ENCODE peak calls at places on chromosome 16, in four cellular contexts. U, A, N and J are unnamed samples.

GRCh38 chr16:58329147-58329546 is 34.3 kb upstream of the PRSS54 start:
- DNase-seq in U (no peak), A (no peak), N (no peak), J (no peak)

GRCh38 chr16:68445458-68445857 is 2.9 kb downstream of the SMPD3 start:
- DNase-seq in A (peak; percentile 82), U (peak; percentile 67), N (peak; percentile 28), J (peak; percentile 50)

GRCh38 chr16:305916-306315 is 23.0 kb downstream of the PDIA2 start:
- DNase-seq in U (no peak), A (no peak), N (no peak), J (no peak)

GRCh38 chr16:27721548-27722265 is 171.8 kb downstream of the KATNIP start:
- DNase-seq in A (no peak), U (peak; percentile 33), N (no peak), J (no peak)

GRCh38 chr16:88650749-88651275 is at the start of gene CYBA:
- DNase-seq in N (peak; percentile 49), U (peak; percentile 83), A (peak; percentile 79), J (peak; percentile 97)

GRCh38 chr16:27706803-27707685 is 157.1 kb downstream of the KATNIP start:
- DNase-seq in A (no peak), U (no peak), N (no peak), J (no peak)

GRCh38 chr16:30659507-30660423 is 1.5 kb downstream of the FBRS start:
- DNase-seq in A (no peak), U (no peak), N (no peak), J (peak; percentile 66)

GRCh38 chr16:72645526-72645925 is 402.4 kb downstream of the ZFHX3 start:
- DNase-seq in N (no peak), A (no peak), U (no peak), J (no peak)

GRCh38 chr16:84508502-84508901 is 4.0 kb upstream of the MEAK7 start:
- DNase-seq in A (no peak), N (no peak), U (no peak), J (no peak)

GRCh38 chr16:18999045-18999393 is 15.3 kb downstream of the TMC7 start:
- DNase-seq in U (no peak), N (no peak), A (no peak), J (no peak)

GRCh38 chr16:66677179-66677578 is 19.4 kb downstream of the CMTM4 start:
- DNase-seq in A (no peak), N (no peak), U (no peak), J (no peak)

GRCh38 chr16:67173808-67174705 is 3.7 kb downstream of the NOL3 start:
- DNase-seq in A (peak; percentile 76), U (peak; percentile 82), N (no peak), J (no peak)

GRCh38 chr16:89067677-89068076 is 26.0 kb upstream of the ACSF3 start:
- DNase-seq in U (no peak), N (no peak), A (no peak), J (no peak)

GRCh38 chr16:62392698-62393097 is 356.5 kb upstream of the CDH8 start:
- DNase-seq in U (no peak), A (peak; percentile 11), N (no peak), J (no peak)

GRCh38 chr16:56600398-56600999 is 7.9 kb upstream of the MT2A start:
- DNase-seq in U (peak; percentile 59), N (no peak), A (peak; percentile 31), J (peak; percentile 55)

GRCh38 chr16:89982318-89982717 is 33.8 kb downstream of the DEF8 start:
- DNase-seq in A (no peak), U (no peak), N (no peak), J (no peak)

GRCh38 chr16:4330277-4330882 is 14.5 kb downstream of the GLIS2 start:
- DNase-seq in A (peak; percentile 86), N (no peak), U (peak; percentile 51), J (peak; percentile 87)

GRCh38 chr16:82917886-82918595 is 291.3 kb downstream of the CDH13 start:
- DNase-seq in U (no peak), A (no peak), N (no peak), J (no peak)

GRCh38 chr16:31344712-31345111 is 10.3 kb upstream of the ITGAX start:
- DNase-seq in A (no peak), N (peak; percentile 62), U (peak; percentile 8), J (no peak)

GRCh38 chr16:9225527-9226316 is 134.3 kb downstream of the HAPSTR1 start:
- DNase-seq in N (no peak), U (peak; percentile 59), A (peak; percentile 48), J (peak; percentile 21)

GRCh38 chr16:12902511-12903324 is 1.3 kb downstream of the SHISA9 start:
- DNase-seq in N (no peak), A (peak; percentile 63), U (no peak), J (no peak)

GRCh38 chr16:72844225-72844920 is 203.6 kb downstream of the ZFHX3 start:
- DNase-seq in N (peak; percentile 11), A (no peak), U (no peak), J (no peak)

GRCh38 chr16:275041-275621 is 613 bp downstream of the RGS11 start:
- DNase-seq in A (peak; percentile 54), U (no peak), N (no peak), J (no peak)

GRCh38 chr16:9077001-9077809 is 14.2 kb upstream of the HAPSTR1 start:
- DNase-seq in N (no peak), A (no peak), U (peak; percentile 31), J (no peak)

GRCh38 chr16:23293016-23293415 is 9.1 kb upstream of the SCNN1B start:
- DNase-seq in N (peak; percentile 79), A (no peak), U (no peak), J (no peak)

GRCh38 chr16:23290189-23291062 is 11.7 kb upstream of the SCNN1B start:
- DNase-seq in N (no peak), A (no peak), U (no peak), J (no peak)

GRCh38 chr16:23288209-23288608 is 13.9 kb upstream of the SCNN1B start:
- DNase-seq in N (no peak), A (no peak), U (no peak), J (no peak)

GRCh38 chr16:23286131-23286532 is 16.0 kb upstream of the SCNN1B start:
- DNase-seq in A (no peak), N (no peak), U (no peak), J (no peak)

GRCh38 chr16:23288726-23289512 is 13.2 kb upstream of the SCNN1B start:
- DNase-seq in U (no peak), N (no peak), A (no peak), J (no peak)
- TF ChIP-seq ETV6 in U (no peak), N (no peak), A (no peak), J (no peak)

GRCh38 chr16:70661918-70662641 is 15.7 kb downstream of the IL34 start:
- DNase-seq in U (no peak), N (no peak), A (no peak), J (no peak)
- TF ChIP-seq ETV6 in U (no peak), N (no peak), A (no peak), J (no peak)

DNA sequence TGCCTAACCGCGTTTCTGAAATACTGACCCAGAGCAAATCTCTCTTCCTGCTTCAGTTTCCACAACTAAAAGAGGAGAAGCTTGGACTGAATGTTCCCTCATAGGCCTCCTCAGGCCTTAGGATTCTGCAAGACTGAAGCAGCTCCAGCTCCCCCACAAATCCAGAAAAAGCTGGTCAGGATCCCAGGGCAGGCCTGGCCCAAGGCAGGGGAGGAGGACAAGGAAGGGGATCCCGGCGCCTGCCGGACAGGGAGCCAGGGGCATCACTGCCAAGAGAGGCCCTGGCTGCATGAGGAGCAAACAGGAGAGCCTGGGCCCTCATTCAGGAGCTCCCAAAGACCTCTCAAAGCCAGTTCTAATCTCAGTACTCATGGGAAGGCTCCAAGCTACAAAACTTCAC is 67.4 kb downstream of the ZNF423 start:
- DNase-seq in A (no peak), N (no peak), U (no peak), J (no peak)
- TF ChIP-seq ETV6 in A (no peak), N (no peak), U (no peak), J (no peak)

GRCh38 chr16:65576631-65577030 is 454.8 kb upstream of the CDH11 start:
- DNase-seq in A (peak; percentile 77), U (no peak), N (no peak), J (peak; percentile 29)
- TF ChIP-seq ETV6 in A (no peak), U (no peak), N (no peak), J (no peak)

GRCh38 chr16:3149630-3150345 is 15.0 kb downstream of the ZNF213 start:
- DNase-seq in N (no peak), A (peak; percentile 84), U (no peak), J (peak; percentile 83)
- TF ChIP-seq ETV6 in N (no peak), A (no peak), U (peak; percentile 60), J (no peak)